ENCODE peak calls at places on chromosomes 2 and 18, in four cellular contexts. D is posterior vena cava; R is EL; U is activated CD4-positive, alpha-beta T cell treated with anti-CD3 and anti-CD28 coated beads, Interleukin-2, amount 10 ng/mL, durations not matched to agents 7 days and 5 days. J is an unnamed sample.

GRCh38 chr2:39779926-39780325 is 868 bp upstream of the THUMPD2 start:
- DNase-seq in D (no peak), R (no peak), U (no peak), J (no peak)

GRCh38 chr2:188272121-188272520 is 19.6 kb upstream of the GULP1 start:
- DNase-seq in U (no peak), R (no peak), D (no peak), J (no peak)

GRCh38 chr2:210859314-210859713 is 302.9 kb downstream of the CPS1 start:
- DNase-seq in D (no peak), U (no peak), R (no peak), J (no peak)

GRCh38 chr2:100959225-100959880 is 42.7 kb upstream of the RPL31 start:
- DNase-seq in U (no peak), D (peak), R (peak), J (no peak)

GRCh38 chr2:24076849-24077534 is 866 bp upstream of the SF3B6 start:
- DNase-seq in R (peak), D (peak), U (no peak), J (peak)

GRCh38 chr2:1754461-1755170 is 10.3 kb upstream of the PXDN start:
- DNase-seq in R (no peak), U (no peak), D (peak), J (no peak)

GRCh38 chr18:32308493-32309120 is 118.8 kb downstream of the MEP1B start:
- DNase-seq in R (peak), U (no peak), D (no peak), J (no peak)

GRCh38 chr2:12715258-12715865 is 1.4 kb upstream of the TRIB2 start:
- DNase-seq in D (no peak), R (no peak), U (no peak), J (no peak)

GRCh38 chr18:57771626-57772025 is 31.5 kb downstream of the ATP8B1 start:
- DNase-seq in R (no peak), D (no peak), U (no peak), J (no peak)

GRCh38 chr2:239393401-239393940 is 7.3 kb downstream of the HDAC4 start:
- DNase-seq in U (no peak), R (no peak), D (peak), J (no peak)

GRCh38 chr2:160214461-160215055 is 14.5 kb upstream of the ITGB6 start:
- DNase-seq in D (peak), R (peak), U (peak), J (no peak)

GRCh38 chr2:238875531-238876231 is 27.8 kb downstream of the TWIST2 start:
- DNase-seq in D (peak), U (no peak), R (no peak), J (no peak)

J was measured in activated CD4-positive, alpha-beta memory T cell treated with anti-CD3 and anti-CD28 coated beads for 36 hours.